ENCODE peak calls at places on chromosomes 7 and 10, in four cellular contexts. E is pancreas, B is PC-3, G is upper lobe of right lung. C is an unnamed sample.
A peak's percentile ranks its signal among the peaks of the same experiment; 100 is the strongest.

GRCh38 chr10:78623577-78624215 is 445.1 kb upstream of the ZMIZ1 start:
- DNase-seq in E (peak; percentile 19), B (peak; percentile 99), G (no peak), C (no peak)

GRCh38 chr7:114631249-114631822 is 216.7 kb downstream of the FOXP2 start:
- DNase-seq in E (no peak), B (no peak), G (no peak), C (no peak)

GRCh38 chr7:2219136-2219535 is 13.6 kb downstream of the MAD1L1 start:
- DNase-seq in E (no peak), B (no peak), G (no peak), C (no peak)

GRCh38 chr7:117008849-117009531 is 55.7 kb downstream of the ST7 start:
- DNase-seq in E (no peak), B (peak; percentile 71), G (no peak), C (no peak)

GRCh38 chr10:119663866-119664698 is 12.9 kb downstream of the BAG3 start:
- DNase-seq in E (no peak), B (no peak), G (no peak), C (no peak)

GRCh38 chr10:59611048-59611447 is 98.6 kb downstream of the SLC16A9 start:
- DNase-seq in E (no peak), B (peak; percentile 69), G (no peak), C (no peak)

GRCh38 chr10:100766693-100767427 is 21.5 kb downstream of the PAX2 start:
- DNase-seq in E (peak; percentile 21), B (no peak), G (peak; percentile 25), C (no peak)

GRCh38 chr10:101218423-101219136 is 10.7 kb downstream of the LBX1 start:
- DNase-seq in E (no peak), B (no peak), G (no peak), C (no peak)

GRCh38 chr10:92241158-92241500 is 49.7 kb downstream of the CPEB3 start:
- DNase-seq in E (peak; percentile 33), B (no peak), G (no peak), C (no peak)

GRCh38 chr7:80916770-80917681 is 1.8 kb downstream of the SEMA3C start:
- DNase-seq in E (no peak), B (peak; percentile 94), G (no peak), C (no peak)

GRCh38 chr7:44309271-44310091 is 15.9 kb downstream of the CAMK2B start:
- DNase-seq in E (peak; percentile 47), B (peak; percentile 11), G (peak; percentile 75), C (no peak)

GRCh38 chr7:117774943-117775342 is 98.3 kb downstream of the CTTNBP2 start:
- DNase-seq in E (no peak), B (no peak), G (no peak), C (no peak)

GRCh38 chr7:15280078-15280734 is 281.6 kb downstream of the AGMO start:
- DNase-seq in E (no peak), B (no peak), G (no peak), C (no peak)

GRCh38 chr7:4724648-4725013 is 42.5 kb downstream of the FOXK1 start:
- DNase-seq in E (no peak), B (peak; percentile 24), G (no peak), C (no peak)

GRCh38 chr7:155021699-155022145 is 18.8 kb upstream of the PAXIP1 start:
- DNase-seq in E (no peak), B (no peak), G (no peak), C (no peak)

GRCh38 chr10:29377333-29377961 is 88.6 kb downstream of the LYZL1 start:
- DNase-seq in E (no peak), B (peak; percentile 33), G (no peak), C (peak; percentile 15)

GRCh38 chr7:50610521-50611277 is 45.5 kb upstream of the DDC start:
- DNase-seq in E (no peak), B (peak; percentile 88), G (no peak), C (no peak)

GRCh38 chr10:35712486-35712885 is 70.4 kb upstream of the FZD8 start:
- DNase-seq in E (no peak), B (no peak), G (no peak), C (no peak)

GRCh38 chr7:55280031-55280454 is 85.1 kb upstream of the LANCL2 start:
- DNase-seq in E (peak; percentile 41), B (peak; percentile 83), G (no peak), C (peak; percentile 53)

GRCh38 chr10:73588656-73589055 is 2.5 kb downstream of the USP54 start:
- DNase-seq in E (no peak), B (peak; percentile 43), G (no peak), C (no peak)

DNA sequence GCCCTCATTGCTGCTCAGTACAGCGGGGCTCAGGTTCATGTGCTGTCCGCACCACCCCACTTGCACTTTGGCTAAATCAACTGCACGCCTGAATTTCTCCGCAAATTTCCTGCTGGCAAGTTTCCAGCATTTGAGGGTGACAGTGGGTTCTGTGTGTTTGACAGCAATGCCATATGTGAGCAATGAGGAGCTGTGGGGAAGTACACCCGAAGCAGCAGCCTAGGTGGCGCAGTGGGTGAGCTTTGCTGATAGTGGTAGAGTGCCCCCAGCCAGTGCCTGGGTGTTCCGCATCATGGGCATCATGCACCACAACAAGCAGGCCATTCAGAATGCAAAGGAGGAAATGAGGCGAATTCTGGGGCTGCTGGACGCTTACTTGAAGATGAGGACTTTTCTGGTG is 103.9 kb upstream of the POT1 start:
- DNase-seq in E (no peak), B (no peak), G (no peak), C (no peak)
- TF ChIP-seq CTCF in E (no peak), B (peak; percentile 19), G (no peak), C (peak; percentile 31)

DNA sequence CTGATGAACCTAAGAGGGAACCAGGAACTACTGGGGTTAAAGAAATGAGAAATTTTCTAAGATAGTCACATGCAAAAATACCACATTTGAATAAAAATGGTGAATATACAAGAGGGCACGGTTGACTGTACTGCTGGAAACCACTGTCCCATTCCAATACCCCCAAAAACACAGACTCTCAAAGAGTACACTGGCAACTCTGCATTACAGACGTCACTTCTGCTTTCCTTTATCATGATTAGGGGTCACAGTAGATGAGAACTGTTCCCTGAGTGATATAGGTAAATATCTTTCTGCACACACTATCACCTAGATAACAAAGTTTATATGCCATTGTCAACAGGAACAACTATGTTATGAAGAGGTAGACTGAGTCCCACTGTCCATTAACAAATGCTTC is 69.5 kb downstream of the RAPGEF5 start:
- DNase-seq in E (no peak), B (no peak), G (no peak), C (no peak)
- H3K4me3 ChIP-seq in E (no peak overlapping the region), B (no peak overlapping the region), G (no peak overlapping the region), C (no peak overlapping the region)

GRCh38 chr10:113138937-113139585 is 189.0 kb downstream of the TCF7L2 start:
- DNase-seq in E (no peak), B (no peak), G (no peak), C (no peak)

GRCh38 chr10:113140612-113141011 is 190.6 kb downstream of the TCF7L2 start:
- DNase-seq in E (no peak), B (no peak), G (no peak), C (no peak)

GRCh38 chr10:113142601-113143000 is 192.6 kb downstream of the TCF7L2 start:
- DNase-seq in E (no peak), B (peak; percentile 10), G (no peak), C (no peak)

GRCh38 chr10:113135025-113135424 is 185.0 kb downstream of the TCF7L2 start:
- DNase-seq in E (no peak), B (no peak), G (no peak), C (no peak)

DNA sequence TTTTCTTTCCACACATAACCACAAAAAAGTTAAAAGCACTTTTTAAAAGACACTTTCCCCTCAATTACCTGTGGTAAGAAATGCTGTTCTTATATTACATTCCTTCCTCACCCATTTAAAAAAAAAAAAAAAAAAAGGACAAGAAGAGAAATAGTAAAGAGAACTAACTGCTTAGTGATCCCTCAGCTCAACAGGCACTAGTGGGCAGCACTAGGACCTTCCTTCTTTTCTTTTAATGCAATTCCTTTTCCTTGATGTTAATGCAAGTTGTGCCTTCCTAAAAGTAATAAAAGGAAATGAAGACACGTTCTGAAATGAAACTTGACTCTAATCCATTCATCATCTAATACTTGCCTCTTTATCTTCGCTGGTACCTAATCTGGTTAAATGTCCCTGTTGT is 189.6 kb downstream of the TCF7L2 start:
- DNase-seq in E (no peak), B (no peak), G (no peak), C (no peak)
- TF ChIP-seq CTCF in E (no peak), B (peak; percentile 44), G (peak; percentile 20), C (peak; percentile 62)

GRCh38 chr10:33279276-33279675 is 55.2 kb downstream of the NRP1 start:
- DNase-seq in E (no peak), B (no peak), G (no peak), C (no peak)
- H3K4me3 ChIP-seq in E (no peak overlapping the region), B (no peak overlapping the region), G (no peak overlapping the region), C (no peak overlapping the region)

DNA sequence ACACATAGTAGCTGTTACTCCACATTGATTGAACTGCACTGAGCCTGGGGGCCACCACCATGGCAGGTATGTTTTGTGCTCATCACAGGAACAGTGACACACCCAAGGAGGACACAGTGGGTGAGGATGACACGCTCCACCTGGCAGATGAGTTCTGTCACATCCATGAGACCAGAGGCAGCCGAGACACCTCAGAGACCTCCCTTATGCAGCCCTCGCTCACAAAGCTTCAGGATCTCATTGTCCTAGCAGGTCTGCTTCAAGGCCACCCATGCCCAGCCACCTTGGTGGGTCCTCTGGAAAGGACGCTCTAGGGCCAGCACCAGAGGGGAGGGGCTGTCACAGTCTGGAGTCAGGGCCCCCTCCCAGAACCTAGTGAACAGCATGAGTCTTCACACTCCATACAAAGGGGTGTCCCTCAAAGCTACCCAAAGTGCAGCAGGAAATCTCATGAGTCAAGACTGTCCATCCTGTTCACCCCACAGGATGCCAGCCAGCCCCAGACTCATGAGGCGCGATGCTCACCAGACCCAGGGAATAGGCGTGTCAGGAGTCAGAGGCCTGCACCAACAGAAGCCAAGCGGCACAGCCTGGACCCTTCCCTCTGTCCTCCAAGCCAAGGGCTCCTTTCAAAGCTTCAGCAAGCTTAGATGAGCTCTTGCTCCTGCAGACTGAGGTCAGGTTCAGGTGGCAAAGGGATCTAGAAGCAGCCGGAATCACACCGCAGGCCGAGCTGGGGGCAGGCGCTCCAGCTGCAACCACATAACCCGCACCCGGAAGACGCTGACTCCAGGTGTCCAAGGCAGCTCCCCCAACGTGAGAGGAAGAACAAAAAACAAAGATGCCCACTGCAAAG is 9.6 kb downstream of the FAM53B start:
- DNase-seq in E (no peak), B (no peak), G (peak; percentile 62), C (no peak)
- TF ChIP-seq CTCF in E (no peak), B (no peak), G (no peak), C (no peak)

GRCh38 chr7:150405584-150406310 is 26.6 kb downstream of the ZNF775 start:
- DNase-seq in E (no peak), B (no peak), G (no peak), C (no peak)
- H3K4me3 ChIP-seq in E (peak overlapping the region; percentile 70), B (peak overlapping the region; percentile 78), G (peak overlapping the region; percentile 70), C (peak overlapping the region; percentile 62)

GRCh38 chr7:34675749-34676374 is 17.8 kb downstream of the NPSR1 start:
- DNase-seq in E (no peak), B (peak; percentile 49), G (no peak), C (no peak)
- TF ChIP-seq CTCF in E (peak; percentile 45), B (peak; percentile 78), G (peak; percentile 57), C (peak; percentile 79)

C was measured in LNCaP clone FGC.